ENCODE peak calls at places on chromosome 15, in seven cellular contexts. One of them, this sample, is unnamed.

GRCh38 chr15:67381416-67382045 is 126.9 kb downstream of the IQCH start:
- DNase-seq in transverse colon: no peak
- DNase-seq in stomach: no peak
- DNase-seq in tibial nerve: no peak
- DNase-seq in uterus: no peak
- DNase-seq in IMR-90: no peak
- DNase-seq in GM12892: no peak
- DNase-seq in this sample: no peak

GRCh38 chr15:29747837-29748417 is 74.3 kb downstream of the TJP1 start:
- DNase-seq in transverse colon: no peak
- DNase-seq in stomach: no peak
- DNase-seq in tibial nerve: no peak
- DNase-seq in uterus: no peak
- DNase-seq in IMR-90: peak
- DNase-seq in GM12892: no peak
- DNase-seq in this sample: no peak

GRCh38 chr15:74614744-74615312 is 808 bp upstream of the CLK3 start:
- DNase-seq in transverse colon: peak
- DNase-seq in stomach: peak
- DNase-seq in tibial nerve: peak
- DNase-seq in uterus: no peak
- DNase-seq in IMR-90: peak
- DNase-seq in GM12892: peak
- DNase-seq in this sample: peak

GRCh38 chr15:85865070-85865684 is 70.5 kb upstream of the KLHL25 start:
- DNase-seq in transverse colon: peak
- DNase-seq in stomach: no peak
- DNase-seq in tibial nerve: no peak
- DNase-seq in uterus: peak
- DNase-seq in IMR-90: peak
- DNase-seq in GM12892: peak
- DNase-seq in this sample: no peak

GRCh38 chr15:68626283-68626682 is 47.5 kb downstream of the CORO2B start:
- DNase-seq in transverse colon: no peak
- DNase-seq in stomach: no peak
- DNase-seq in tibial nerve: no peak
- DNase-seq in uterus: no peak
- DNase-seq in IMR-90: no peak
- DNase-seq in GM12892: no peak
- DNase-seq in this sample: no peak

GRCh38 chr15:57751177-57751800 is 44.8 kb downstream of the POLR2M start:
- DNase-seq in transverse colon: no peak
- DNase-seq in stomach: no peak
- DNase-seq in tibial nerve: no peak
- DNase-seq in uterus: no peak
- DNase-seq in IMR-90: peak
- DNase-seq in GM12892: no peak
- DNase-seq in this sample: no peak

GRCh38 chr15:64697911-64698369 is 77.4 kb downstream of the RBPMS2 start:
- DNase-seq in transverse colon: no peak
- DNase-seq in stomach: no peak
- DNase-seq in tibial nerve: no peak
- DNase-seq in uterus: no peak
- DNase-seq in IMR-90: peak
- DNase-seq in GM12892: no peak
- DNase-seq in this sample: no peak

GRCh38 chr15:74541494-74542191 is 623 bp downstream of the ARID3B start:
- DNase-seq in transverse colon: peak
- DNase-seq in stomach: peak
- DNase-seq in tibial nerve: no peak
- DNase-seq in uterus: peak
- DNase-seq in IMR-90: peak
- DNase-seq in GM12892: peak
- DNase-seq in this sample: no peak

GRCh38 chr15:45201557-45202246 is 13.9 kb upstream of the SHF start:
- DNase-seq in transverse colon: no peak
- DNase-seq in stomach: no peak
- DNase-seq in tibial nerve: no peak
- DNase-seq in uterus: no peak
- DNase-seq in IMR-90: no peak
- DNase-seq in GM12892: no peak
- DNase-seq in this sample: no peak

GRCh38 chr15:76235186-76235826 is 76.0 kb downstream of the ETFA start:
- DNase-seq in transverse colon: no peak
- DNase-seq in stomach: no peak
- DNase-seq in tibial nerve: no peak
- DNase-seq in uterus: no peak
- DNase-seq in IMR-90: peak
- DNase-seq in GM12892: no peak
- DNase-seq in this sample: no peak

GRCh38 chr15:74798388-74799254 is 14.0 kb upstream of the LMAN1L start:
- DNase-seq in transverse colon: peak
- DNase-seq in stomach: peak
- DNase-seq in tibial nerve: no peak
- DNase-seq in uterus: no peak
- DNase-seq in IMR-90: no peak
- DNase-seq in GM12892: no peak
- DNase-seq in this sample: peak

GRCh38 chr15:69593981-69594966 is 141.7 kb downstream of the RPLP1 start:
- DNase-seq in transverse colon: peak
- DNase-seq in stomach: peak
- DNase-seq in tibial nerve: peak
- DNase-seq in uterus: peak
- DNase-seq in IMR-90: peak
- DNase-seq in GM12892: no peak
- DNase-seq in this sample: no peak

GRCh38 chr15:56168394-56168793 is 75.3 kb downstream of the RFX7 start:
- DNase-seq in transverse colon: no peak
- DNase-seq in stomach: no peak
- DNase-seq in tibial nerve: no peak
- DNase-seq in uterus: no peak
- DNase-seq in IMR-90: peak
- DNase-seq in GM12892: no peak
- DNase-seq in this sample: no peak

GRCh38 chr15:29337156-29337959 is 67.7 kb upstream of the NSMCE3 start:
- DNase-seq in transverse colon: no peak
- DNase-seq in stomach: no peak
- DNase-seq in tibial nerve: no peak
- DNase-seq in uterus: no peak
- DNase-seq in IMR-90: peak
- DNase-seq in GM12892: no peak
- DNase-seq in this sample: no peak

GRCh38 chr15:58467121-58467721 is 35.4 kb downstream of the LIPC start:
- DNase-seq in transverse colon: no peak
- DNase-seq in stomach: no peak
- DNase-seq in tibial nerve: no peak
- DNase-seq in uterus: no peak
- DNase-seq in IMR-90: no peak
- DNase-seq in GM12892: no peak
- DNase-seq in this sample: no peak

GRCh38 chr15:95559875-95560394 is 770.6 kb upstream of the NR2F2 start:
- DNase-seq in transverse colon: no peak
- DNase-seq in stomach: no peak
- DNase-seq in tibial nerve: no peak
- DNase-seq in uterus: peak
- DNase-seq in IMR-90: peak
- DNase-seq in GM12892: no peak
- DNase-seq in this sample: no peak

GRCh38 chr15:48754011-48754410 is 56.9 kb downstream of the CEP152 start:
- DNase-seq in transverse colon: no peak
- DNase-seq in stomach: no peak
- DNase-seq in tibial nerve: no peak
- DNase-seq in uterus: no peak
- DNase-seq in IMR-90: no peak
- DNase-seq in GM12892: no peak
- DNase-seq in this sample: no peak

GRCh38 chr15:99721896-99722295 is 11.3 kb downstream of the LYSMD4 start:
- DNase-seq in transverse colon: no peak
- DNase-seq in stomach: no peak
- DNase-seq in tibial nerve: no peak
- DNase-seq in uterus: no peak
- DNase-seq in IMR-90: no peak
- DNase-seq in GM12892: no peak
- DNase-seq in this sample: no peak

GRCh38 chr15:59307164-59307535 is 65.5 kb downstream of the MYO1E start:
- DNase-seq in transverse colon: no peak
- DNase-seq in stomach: no peak
- DNase-seq in tibial nerve: no peak
- DNase-seq in uterus: no peak
- DNase-seq in IMR-90: no peak
- DNase-seq in GM12892: no peak
- DNase-seq in this sample: no peak

GRCh38 chr15:43434436-43434835 is 58.5 kb downstream of the TP53BP1 start:
- DNase-seq in transverse colon: no peak
- DNase-seq in stomach: no peak
- DNase-seq in tibial nerve: no peak
- DNase-seq in uterus: no peak
- DNase-seq in IMR-90: no peak
- DNase-seq in GM12892: no peak
- DNase-seq in this sample: no peak

GRCh38 chr15:66761723-66762595 is 59.9 kb downstream of the SMAD6 start:
- DNase-seq in transverse colon: no peak
- DNase-seq in stomach: no peak
- DNase-seq in tibial nerve: no peak
- DNase-seq in uterus: no peak
- DNase-seq in IMR-90: no peak
- DNase-seq in GM12892: no peak
- DNase-seq in this sample: peak

GRCh38 chr15:35546581-35547381 is 816 bp upstream of the DPH6 start:
- DNase-seq in transverse colon: no peak
- DNase-seq in stomach: no peak
- DNase-seq in tibial nerve: no peak
- DNase-seq in uterus: no peak
- DNase-seq in IMR-90: no peak
- DNase-seq in GM12892: no peak
- DNase-seq in this sample: no peak

GRCh38 chr15:35548435-35548834 is 2.5 kb upstream of the DPH6 start:
- DNase-seq in transverse colon: no peak
- DNase-seq in stomach: no peak
- DNase-seq in tibial nerve: no peak
- DNase-seq in uterus: no peak
- DNase-seq in IMR-90: no peak
- DNase-seq in GM12892: no peak
- DNase-seq in this sample: no peak

GRCh38 chr15:35545825-35546580 is at the start of gene DPH6:
- DNase-seq in transverse colon: peak
- DNase-seq in stomach: peak
- DNase-seq in tibial nerve: peak
- DNase-seq in uterus: peak
- DNase-seq in IMR-90: peak
- DNase-seq in GM12892: peak
- DNase-seq in this sample: peak

GRCh38 chr15:35549567-35549966 is 3.6 kb upstream of the DPH6 start:
- DNase-seq in transverse colon: no peak
- DNase-seq in stomach: no peak
- DNase-seq in tibial nerve: no peak
- DNase-seq in uterus: no peak
- DNase-seq in IMR-90: no peak
- DNase-seq in GM12892: no peak
- DNase-seq in this sample: no peak

GRCh38 chr15:35547775-35548364 is 1.9 kb upstream of the DPH6 start:
- DNase-seq in transverse colon: no peak
- DNase-seq in stomach: no peak
- DNase-seq in tibial nerve: no peak
- DNase-seq in uterus: no peak
- DNase-seq in IMR-90: no peak
- DNase-seq in GM12892: no peak
- DNase-seq in this sample: no peak
- TF ChIP-seq POLR2A in transverse colon: no peak
- TF ChIP-seq POLR2A in stomach: no peak
- TF ChIP-seq POLR2A in tibial nerve: no peak
- TF ChIP-seq POLR2A in uterus: no peak
- TF ChIP-seq POLR2A in IMR-90: no peak
- TF ChIP-seq POLR2A in GM12892: no peak
- TF ChIP-seq POLR2A in this sample: no peak

DNA sequence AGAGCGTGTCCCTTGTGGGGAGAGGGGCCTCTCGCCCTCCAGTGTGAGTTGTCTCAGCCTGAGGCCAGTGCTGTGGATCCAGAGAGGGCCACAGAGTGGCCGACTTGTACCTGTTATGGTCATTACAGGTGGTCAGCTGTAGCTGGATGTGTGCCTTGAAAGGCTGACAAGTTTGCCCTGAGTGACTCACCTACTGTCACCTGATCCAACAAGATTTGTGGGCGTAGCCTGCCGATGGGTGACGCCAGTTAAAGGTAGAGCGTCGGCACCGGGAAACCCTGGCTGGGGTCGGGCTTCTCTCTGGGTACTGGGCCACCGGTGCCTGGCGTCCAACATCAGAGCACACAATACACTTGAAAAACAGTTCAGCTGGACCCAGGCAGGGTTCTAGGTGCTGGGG is 2.8 kb upstream of the ISG20 start:
- DNase-seq in transverse colon: peak
- DNase-seq in stomach: peak
- DNase-seq in tibial nerve: no peak
- DNase-seq in uterus: no peak
- DNase-seq in IMR-90: no peak
- DNase-seq in GM12892: no peak
- DNase-seq in this sample: peak
- TF ChIP-seq POLR2A in transverse colon: peak
- TF ChIP-seq POLR2A in stomach: no peak
- TF ChIP-seq POLR2A in tibial nerve: no peak
- TF ChIP-seq POLR2A in uterus: no peak
- TF ChIP-seq POLR2A in IMR-90: no peak
- TF ChIP-seq POLR2A in GM12892: peak
- TF ChIP-seq POLR2A in this sample: no peak

GRCh38 chr15:27087651-27088583 is 116.9 kb downstream of the GABRG3 start:
- DNase-seq in transverse colon: no peak
- DNase-seq in stomach: no peak
- DNase-seq in tibial nerve: no peak
- DNase-seq in uterus: no peak
- DNase-seq in IMR-90: no peak
- DNase-seq in GM12892: no peak
- DNase-seq in this sample: no peak
- TF ChIP-seq POLR2A in transverse colon: no peak
- TF ChIP-seq POLR2A in stomach: no peak
- TF ChIP-seq POLR2A in tibial nerve: no peak
- TF ChIP-seq POLR2A in uterus: no peak
- TF ChIP-seq POLR2A in IMR-90: no peak
- TF ChIP-seq POLR2A in GM12892: no peak
- TF ChIP-seq POLR2A in this sample: no peak

DNA sequence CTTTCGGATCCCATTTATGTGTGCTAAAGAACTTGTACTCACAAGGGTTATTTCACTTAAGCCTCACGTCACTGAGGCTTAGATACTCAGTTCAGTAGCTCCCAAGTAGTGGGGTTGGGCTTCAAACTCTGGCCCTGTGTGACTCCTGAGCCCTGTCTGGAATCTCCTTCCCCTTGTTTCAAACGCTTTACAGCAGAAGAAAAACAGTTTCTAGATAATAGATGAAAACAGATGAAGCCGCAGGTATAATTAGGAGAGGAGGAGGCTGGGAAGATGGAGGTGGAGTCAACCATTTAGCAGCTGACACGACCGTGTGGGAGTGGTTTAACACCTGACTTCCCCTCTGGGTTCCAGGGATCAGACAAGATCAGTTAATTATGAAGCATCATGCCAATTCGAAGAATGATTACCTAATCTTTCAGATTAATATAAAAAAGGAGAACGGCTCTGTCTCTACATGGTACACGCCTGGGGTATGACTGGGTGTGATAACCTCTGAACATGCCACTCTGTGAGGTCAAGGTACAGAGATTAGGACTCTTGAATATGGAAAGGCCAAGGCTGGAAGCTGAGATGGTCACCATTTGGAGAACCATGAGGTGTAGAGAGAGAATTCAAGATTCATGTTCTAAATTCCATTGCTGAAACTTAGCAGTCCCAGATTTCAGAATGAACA is 31.1 kb downstream of the TPM1 start:
- DNase-seq in transverse colon: no peak
- DNase-seq in stomach: no peak
- DNase-seq in tibial nerve: no peak
- DNase-seq in uterus: no peak
- DNase-seq in IMR-90: no peak
- DNase-seq in GM12892: no peak
- DNase-seq in this sample: no peak
- TF ChIP-seq POLR2A in transverse colon: no peak
- TF ChIP-seq POLR2A in stomach: no peak
- TF ChIP-seq POLR2A in tibial nerve: no peak
- TF ChIP-seq POLR2A in uterus: no peak
- TF ChIP-seq POLR2A in IMR-90: peak
- TF ChIP-seq POLR2A in GM12892: no peak
- TF ChIP-seq POLR2A in this sample: no peak